ENCODE peak calls at places on chromosomes 1 and 21, in nine cellular contexts. P is colonic mucosa; B is nephron progenitor cell; K is activated T-cell treated with anti-CD3 and anti-CD28 coated beads for 24 hours; D is CD4-positive, alpha-beta T cell; O is Karpas-422; S is AG04450; Y is cerebellum; X is HTR-8/SVneo. Q is an unnamed sample.

GRCh38 chr1:9689971-9690381 is 38.4 kb downstream of the PIK3CD start:
- DNase-seq in P (peak; percentile 39), B (peak; percentile 51), K (no peak), D (peak; percentile 16), O (no peak), S (no peak), Y (no peak), X (no peak), Q (no peak)

GRCh38 chr1:45793942-45794604 is 9.3 kb upstream of the MAST2 start:
- DNase-seq in P (no peak), B (no peak), K (no peak), D (no peak), O (peak; percentile 82), S (no peak), Y (no peak), X (no peak), Q (no peak)

GRCh38 chr1:53137729-53138128 is 4.7 kb downstream of the SLC1A7 start:
- DNase-seq in P (no peak), B (no peak), K (no peak), D (no peak), O (peak; percentile 53), S (no peak), Y (no peak), X (no peak), Q (no peak)

GRCh38 chr1:89670168-89670567 is 37.2 kb downstream of the LRRC8C start:
- DNase-seq in P (no peak), B (no peak), K (no peak), D (no peak), O (peak; percentile 96), S (no peak), Y (no peak), X (no peak), Q (no peak)

GRCh38 chr1:205375816-205376545 is 19.3 kb upstream of the KLHDC8A start:
- DNase-seq in P (peak; percentile 55), B (peak; percentile 36), K (no peak), D (no peak), O (no peak), S (no peak), Y (no peak), X (peak; percentile 54), Q (peak; percentile 38)

GRCh38 chr21:45050786-45051489 is 23.4 kb upstream of the ADARB1 start:
- DNase-seq in P (no peak), B (no peak), K (no peak), D (no peak), O (no peak), S (peak; percentile 92), Y (no peak), X (peak; percentile 78), Q (no peak)

GRCh38 chr1:178126790-178127189 is 32.9 kb downstream of the RASAL2 start:
- DNase-seq in P (no peak), B (no peak), K (no peak), D (no peak), O (no peak), S (peak; percentile 53), Y (no peak), X (peak; percentile 19), Q (no peak)

GRCh38 chr1:164588388-164589341 is 29.7 kb downstream of the PBX1 start:
- DNase-seq in P (peak; percentile 50), B (peak; percentile 57), K (no peak), D (no peak), O (no peak), S (peak; percentile 46), Y (peak; percentile 15), X (peak; percentile 5), Q (peak; percentile 80)

GRCh38 chr1:24748191-24749121 is 3.2 kb downstream of the CLIC4 start:
- DNase-seq in P (no peak), B (no peak), K (no peak), D (no peak), O (peak; percentile 92), S (no peak), Y (no peak), X (no peak), Q (no peak)

GRCh38 chr21:46168659-46169386 is 13.4 kb upstream of the FTCD start:
- DNase-seq in P (peak; percentile 7), B (no peak), K (no peak), D (no peak), O (peak; percentile 52), S (no peak), Y (no peak), X (no peak), Q (no peak)

GRCh38 chr1:199333180-199333579 is 694.3 kb upstream of the NR5A2 start:
- DNase-seq in P (no peak), B (no peak), K (no peak), D (no peak), O (no peak), S (no peak), Y (no peak), X (no peak), Q (no peak)

GRCh38 chr1:5758000-5758858 is 234.0 kb downstream of the NPHP4 start:
- DNase-seq in P (no peak), B (no peak), K (no peak), D (no peak), O (no peak), S (no peak), Y (no peak), X (no peak), Q (no peak)

GRCh38 chr1:41662656-41663437 is 178.4 kb upstream of the EDN2 start:
- DNase-seq in P (peak; percentile 48), B (peak; percentile 70), K (peak; percentile 32), D (peak; percentile 46), O (peak; percentile 64), S (no peak), Y (peak; percentile 24), X (no peak), Q (no peak)

GRCh38 chr1:53546409-53547155 is 87.4 kb downstream of the DMRTB1 start:
- DNase-seq in P (no peak), B (no peak), K (no peak), D (no peak), O (no peak), S (no peak), Y (no peak), X (no peak), Q (no peak)

GRCh38 chr1:15034656-15035055 is 118.9 kb upstream of the TMEM51 start:
- DNase-seq in P (no peak), B (no peak), K (no peak), D (no peak), O (no peak), S (no peak), Y (no peak), X (no peak), Q (no peak)

GRCh38 chr1:114473796-114474195 is 37.2 kb downstream of the TRIM33 start:
- DNase-seq in P (no peak), B (no peak), K (no peak), D (no peak), O (no peak), S (no peak), Y (no peak), X (no peak), Q (no peak)

GRCh38 chr1:66012076-66012769 is 219.5 kb downstream of the PDE4B start:
- DNase-seq in P (no peak), B (no peak), K (no peak), D (no peak), O (no peak), S (peak; percentile 16), Y (no peak), X (no peak), Q (no peak)

GRCh38 chr21:41926807-41927171 is 27.0 kb downstream of the C2CD2 start:
- DNase-seq in P (no peak), B (no peak), K (no peak), D (no peak), O (no peak), S (no peak), Y (no peak), X (no peak), Q (no peak)

GRCh38 chr1:221101792-221102191 is 222.5 kb downstream of the HLX start:
- DNase-seq in P (no peak), B (no peak), K (no peak), D (no peak), O (no peak), S (no peak), Y (no peak), X (peak; percentile 43), Q (no peak)